ENCODE peak calls at places on chromosomes 6 and 20, in four cellular contexts. G, L, P and N are unnamed samples.

GRCh38 chr6:87914637-87915395 is 132.8 kb upstream of the SPACA1 start:
- DNase-seq in P (no peak), L (no peak), G (no peak), N (no peak)

GRCh38 chr6:133774356-133774755 is 114.6 kb upstream of the TCF21 start:
- DNase-seq in L (no peak), P (no peak), G (no peak), N (no peak)

GRCh38 chr6:63527658-63528514 is 44.4 kb upstream of the LOC128125822 start:
- DNase-seq in P (peak), G (no peak), L (peak), N (peak)

GRCh38 chr6:109934293-109934692 is 43.8 kb upstream of the GPR6 start:
- DNase-seq in P (no peak), G (no peak), L (no peak), N (no peak)

GRCh38 chr6:34275128-34275804 is 26.5 kb upstream of the SMIM29 start:
- DNase-seq in G (no peak), L (no peak), P (no peak), N (no peak)

GRCh38 chr20:25289886-25290597 is 42.2 kb downstream of the PYGB start:
- DNase-seq in P (no peak), L (no peak), G (no peak), N (no peak)

GRCh38 chr6:91575032-91575431 is 988.2 kb upstream of the MAP3K7 start:
- DNase-seq in P (no peak), L (no peak), G (no peak), N (no peak)

GRCh38 chr20:51446656-51447055 is 95.9 kb downstream of the NFATC2 start:
- DNase-seq in P (peak), G (no peak), L (no peak), N (no peak)

GRCh38 chr6:111591370-111591900 is 14.2 kb downstream of the TRAF3IP2 start:
- DNase-seq in L (peak), G (no peak), P (peak), N (peak)

GRCh38 chr6:33079575-33079974 is 3.8 kb downstream of the HLA-DPB1 start:
- DNase-seq in G (no peak), P (no peak), L (no peak), N (no peak)

GRCh38 chr20:45313065-45313695 is 5.1 kb upstream of the MATN4 start:
- DNase-seq in P (no peak), L (no peak), G (no peak), N (no peak)

GRCh38 chr6:16243055-16243454 is 4.7 kb downstream of the GMPR start:
- DNase-seq in P (no peak), L (no peak), G (no peak), N (peak)

GRCh38 chr6:26520088-26520839 is 17.9 kb upstream of the HMGN4 start:
- DNase-seq in L (no peak), G (peak), P (no peak), N (no peak)

GRCh38 chr6:72968704-72969103 is 256.6 kb downstream of the KHDC1L start:
- DNase-seq in P (no peak), G (no peak), L (no peak), N (no peak)

GRCh38 chr20:33667245-33668086 is 723 bp downstream of the ACTL10 start:
- DNase-seq in G (peak), P (peak), L (no peak), N (no peak)

GRCh38 chr6:80154160-80154559 is 47.7 kb downstream of the BCKDHB start:
- DNase-seq in L (no peak), P (no peak), G (no peak), N (no peak)

GRCh38 chr20:9306521-9306920 is 207.9 kb upstream of the LAMP5 start:
- DNase-seq in P (no peak), G (no peak), L (peak), N (peak)

GRCh38 chr6:160337301-160337700 is 10.9 kb upstream of the SLC22A3 start:
- DNase-seq in P (no peak), L (no peak), G (no peak), N (no peak)

GRCh38 chr20:59725476-59726119 is 121.3 kb downstream of the PHACTR3 start:
- DNase-seq in G (no peak), P (no peak), L (no peak), N (no peak)

GRCh38 chr6:42899871-42900270 is 16.0 kb upstream of the PTCRA start:
- DNase-seq in P (no peak), G (no peak), L (no peak), N (no peak)

GRCh38 chr6:107264357-107264831 is 149.1 kb upstream of the BEND3 start:
- DNase-seq in P (no peak), G (no peak), L (no peak), N (no peak)

GRCh38 chr6:138455746-138456392 is 43.4 kb downstream of the NHSL1 start:
- DNase-seq in G (no peak), P (no peak), L (no peak), N (no peak)

GRCh38 chr6:130906736-130907381 is 79.7 kb downstream of the SMLR1 start:
- DNase-seq in G (no peak), L (peak), P (no peak), N (peak)

GRCh38 chr20:11675920-11676617 is 241.6 kb upstream of the BTBD3 start:
- DNase-seq in L (no peak), G (no peak), P (peak), N (no peak)

GRCh38 chr6:317452-318144 is 25.3 kb downstream of the DUSP22 start:
- DNase-seq in L (no peak), G (no peak), P (no peak), N (no peak)

GRCh38 chr20:50110141-50111047 is 2.6 kb downstream of the UBE2V1 start:
- DNase-seq in P (peak), G (no peak), L (no peak), N (no peak)

GRCh38 chr6:70413829-70414494 is 654 bp downstream of the FAM135A start:
- DNase-seq in P (no peak), L (no peak), G (no peak), N (no peak)

GRCh38 chr6:3393796-3394195 is 63.1 kb downstream of the SLC22A23 start:
- DNase-seq in L (no peak), P (no peak), G (no peak), N (no peak)